ENCODE peak calls at places on chromosomes 13 and 19, in eight cellular contexts. One of them, this sample, is unnamed.

GRCh38 chr13:109769275-109769674 is 17.1 kb downstream of the IRS2 start:
- DNase-seq in NCI-H187: no peak
- DNase-seq in SK-N-SH: no peak
- DNase-seq in glutamatergic neuron: no peak
- DNase-seq in T-helper 2 cell: no peak
- DNase-seq in fibroblast of the conjunctiva: no peak
- DNase-seq in LHCN-M2: no peak
- DNase-seq in cardiac muscle cell: no peak
- DNase-seq in this sample: no peak

GRCh38 chr13:21336609-21337008 is 122.5 kb downstream of the ZDHHC20 start:
- DNase-seq in NCI-H187: no peak
- DNase-seq in SK-N-SH: no peak
- DNase-seq in glutamatergic neuron: no peak
- DNase-seq in T-helper 2 cell: no peak
- DNase-seq in fibroblast of the conjunctiva: no peak
- DNase-seq in LHCN-M2: no peak
- DNase-seq in cardiac muscle cell: no peak
- DNase-seq in this sample: no peak

GRCh38 chr13:40345654-40346372 is 320.6 kb downstream of the FOXO1 start:
- DNase-seq in NCI-H187: no peak
- DNase-seq in SK-N-SH: no peak
- DNase-seq in glutamatergic neuron: no peak
- DNase-seq in T-helper 2 cell: no peak
- DNase-seq in fibroblast of the conjunctiva: no peak
- DNase-seq in LHCN-M2: no peak
- DNase-seq in cardiac muscle cell: no peak
- DNase-seq in this sample: no peak

GRCh38 chr13:41780736-41781708 is 179.9 kb downstream of the VWA8 start:
- DNase-seq in NCI-H187: no peak
- DNase-seq in SK-N-SH: no peak
- DNase-seq in glutamatergic neuron: no peak
- DNase-seq in T-helper 2 cell: no peak
- DNase-seq in fibroblast of the conjunctiva: peak; percentile 47
- DNase-seq in LHCN-M2: peak; percentile 74
- DNase-seq in cardiac muscle cell: peak; percentile 91
- DNase-seq in this sample: no peak

GRCh38 chr19:4374451-4375163 is 25.7 kb downstream of the SH3GL1 start:
- DNase-seq in NCI-H187: no peak
- DNase-seq in SK-N-SH: no peak
- DNase-seq in glutamatergic neuron: no peak
- DNase-seq in T-helper 2 cell: no peak
- DNase-seq in fibroblast of the conjunctiva: peak; percentile 84
- DNase-seq in LHCN-M2: peak; percentile 95
- DNase-seq in cardiac muscle cell: peak; percentile 84
- DNase-seq in this sample: no peak

GRCh38 chr13:80339841-80340642 is 884 bp downstream of the SPRY2 start:
- DNase-seq in NCI-H187: no peak
- DNase-seq in SK-N-SH: peak; percentile 60
- DNase-seq in glutamatergic neuron: peak; percentile 64
- DNase-seq in T-helper 2 cell: no peak
- DNase-seq in fibroblast of the conjunctiva: no peak
- DNase-seq in LHCN-M2: peak; percentile 45
- DNase-seq in cardiac muscle cell: peak; percentile 62
- DNase-seq in this sample: no peak

GRCh38 chr19:48959341-48960239 is 4.9 kb downstream of the BAX start:
- DNase-seq in NCI-H187: no peak
- DNase-seq in SK-N-SH: no peak
- DNase-seq in glutamatergic neuron: no peak
- DNase-seq in T-helper 2 cell: no peak
- DNase-seq in fibroblast of the conjunctiva: no peak
- DNase-seq in LHCN-M2: no peak
- DNase-seq in cardiac muscle cell: no peak
- DNase-seq in this sample: no peak

GRCh38 chr13:113187263-113187669 is 21.2 kb downstream of the PCID2 start:
- DNase-seq in NCI-H187: no peak
- DNase-seq in SK-N-SH: peak; percentile 45
- DNase-seq in glutamatergic neuron: peak; percentile 48
- DNase-seq in T-helper 2 cell: no peak
- DNase-seq in fibroblast of the conjunctiva: peak; percentile 99
- DNase-seq in LHCN-M2: peak; percentile 100
- DNase-seq in cardiac muscle cell: peak; percentile 98
- DNase-seq in this sample: no peak

GRCh38 chr13:31835932-31836331 is 96.6 kb downstream of the RXFP2 start:
- DNase-seq in NCI-H187: no peak
- DNase-seq in SK-N-SH: no peak
- DNase-seq in glutamatergic neuron: no peak
- DNase-seq in T-helper 2 cell: no peak
- DNase-seq in fibroblast of the conjunctiva: no peak
- DNase-seq in LHCN-M2: peak; percentile 88
- DNase-seq in cardiac muscle cell: peak; percentile 29
- DNase-seq in this sample: no peak

GRCh38 chr19:2015611-2015950 is at the start of gene BTBD2:
- DNase-seq in NCI-H187: peak; percentile 14
- DNase-seq in SK-N-SH: peak; percentile 92
- DNase-seq in glutamatergic neuron: peak; percentile 61
- DNase-seq in T-helper 2 cell: no peak
- DNase-seq in fibroblast of the conjunctiva: peak; percentile 71
- DNase-seq in LHCN-M2: peak; percentile 54
- DNase-seq in cardiac muscle cell: peak; percentile 89
- DNase-seq in this sample: peak; percentile 63

GRCh38 chr13:31756346-31756745 is 17.0 kb downstream of the RXFP2 start:
- DNase-seq in NCI-H187: no peak
- DNase-seq in SK-N-SH: no peak
- DNase-seq in glutamatergic neuron: no peak
- DNase-seq in T-helper 2 cell: no peak
- DNase-seq in fibroblast of the conjunctiva: no peak
- DNase-seq in LHCN-M2: peak; percentile 98
- DNase-seq in cardiac muscle cell: peak; percentile 69
- DNase-seq in this sample: no peak

GRCh38 chr13:61766667-61767058 is 351.0 kb upstream of the PCDH20 start:
- DNase-seq in NCI-H187: no peak
- DNase-seq in SK-N-SH: no peak
- DNase-seq in glutamatergic neuron: no peak
- DNase-seq in T-helper 2 cell: no peak
- DNase-seq in fibroblast of the conjunctiva: no peak
- DNase-seq in LHCN-M2: no peak
- DNase-seq in cardiac muscle cell: no peak
- DNase-seq in this sample: no peak

GRCh38 chr13:80611310-80611709 is 270.4 kb upstream of the SPRY2 start:
- DNase-seq in NCI-H187: no peak
- DNase-seq in SK-N-SH: no peak
- DNase-seq in glutamatergic neuron: no peak
- DNase-seq in T-helper 2 cell: no peak
- DNase-seq in fibroblast of the conjunctiva: no peak
- DNase-seq in LHCN-M2: no peak
- DNase-seq in cardiac muscle cell: no peak
- DNase-seq in this sample: no peak

GRCh38 chr13:99656092-99656745 is 154.9 kb downstream of the TM9SF2 start:
- DNase-seq in NCI-H187: peak; percentile 77
- DNase-seq in SK-N-SH: peak; percentile 79
- DNase-seq in glutamatergic neuron: peak; percentile 86
- DNase-seq in T-helper 2 cell: peak; percentile 48
- DNase-seq in fibroblast of the conjunctiva: peak; percentile 69
- DNase-seq in LHCN-M2: peak; percentile 56
- DNase-seq in cardiac muscle cell: peak; percentile 80
- DNase-seq in this sample: peak; percentile 54

GRCh38 chr19:29678484-29679106 is 13.3 kb downstream of the PLEKHF1 start:
- DNase-seq in NCI-H187: no peak
- DNase-seq in SK-N-SH: peak; percentile 58
- DNase-seq in glutamatergic neuron: peak; percentile 56
- DNase-seq in T-helper 2 cell: no peak
- DNase-seq in fibroblast of the conjunctiva: no peak
- DNase-seq in LHCN-M2: no peak
- DNase-seq in cardiac muscle cell: no peak
- DNase-seq in this sample: peak; percentile 81

GRCh38 chr13:40445557-40445990 is 220.9 kb downstream of the FOXO1 start:
- DNase-seq in NCI-H187: peak; percentile 10
- DNase-seq in SK-N-SH: no peak
- DNase-seq in glutamatergic neuron: no peak
- DNase-seq in T-helper 2 cell: no peak
- DNase-seq in fibroblast of the conjunctiva: no peak
- DNase-seq in LHCN-M2: peak; percentile 91
- DNase-seq in cardiac muscle cell: peak; percentile 88
- DNase-seq in this sample: no peak

GRCh38 chr19:29945433-29945832 is 3.4 kb downstream of the URI1 start:
- DNase-seq in NCI-H187: no peak
- DNase-seq in SK-N-SH: no peak
- DNase-seq in glutamatergic neuron: no peak
- DNase-seq in T-helper 2 cell: no peak
- DNase-seq in fibroblast of the conjunctiva: no peak
- DNase-seq in LHCN-M2: no peak
- DNase-seq in cardiac muscle cell: no peak
- DNase-seq in this sample: no peak

GRCh38 chr13:34513526-34513925 is 428.5 kb upstream of the NBEA start:
- DNase-seq in NCI-H187: no peak
- DNase-seq in SK-N-SH: no peak
- DNase-seq in glutamatergic neuron: no peak
- DNase-seq in T-helper 2 cell: no peak
- DNase-seq in fibroblast of the conjunctiva: no peak
- DNase-seq in LHCN-M2: peak; percentile 49
- DNase-seq in cardiac muscle cell: no peak
- DNase-seq in this sample: no peak

GRCh38 chr19:40687525-40688016 is 2.9 kb downstream of the NUMBL start:
- DNase-seq in NCI-H187: no peak
- DNase-seq in SK-N-SH: no peak
- DNase-seq in glutamatergic neuron: no peak
- DNase-seq in T-helper 2 cell: no peak
- DNase-seq in fibroblast of the conjunctiva: peak; percentile 47
- DNase-seq in LHCN-M2: peak; percentile 63
- DNase-seq in cardiac muscle cell: peak; percentile 76
- DNase-seq in this sample: no peak

GRCh38 chr13:98372886-98373285 is 195.8 kb upstream of the RNF113B start:
- DNase-seq in NCI-H187: no peak
- DNase-seq in SK-N-SH: no peak
- DNase-seq in glutamatergic neuron: no peak
- DNase-seq in T-helper 2 cell: no peak
- DNase-seq in fibroblast of the conjunctiva: no peak
- DNase-seq in LHCN-M2: peak; percentile 19
- DNase-seq in cardiac muscle cell: peak; percentile 38
- DNase-seq in this sample: no peak

GRCh38 chr13:112057736-112058518 is 9.0 kb upstream of the SOX1 start:
- DNase-seq in NCI-H187: no peak
- DNase-seq in SK-N-SH: no peak
- DNase-seq in glutamatergic neuron: no peak
- DNase-seq in T-helper 2 cell: no peak
- DNase-seq in fibroblast of the conjunctiva: no peak
- DNase-seq in LHCN-M2: no peak
- DNase-seq in cardiac muscle cell: no peak
- DNase-seq in this sample: no peak

GRCh38 chr13:31044658-31045620 is 112.5 kb downstream of the TEX26 start:
- DNase-seq in NCI-H187: no peak
- DNase-seq in SK-N-SH: no peak
- DNase-seq in glutamatergic neuron: no peak
- DNase-seq in T-helper 2 cell: no peak
- DNase-seq in fibroblast of the conjunctiva: no peak
- DNase-seq in LHCN-M2: no peak
- DNase-seq in cardiac muscle cell: no peak
- DNase-seq in this sample: no peak

GRCh38 chr13:73879346-73880020 is 254.7 kb downstream of the KLF12 start:
- DNase-seq in NCI-H187: no peak
- DNase-seq in SK-N-SH: no peak
- DNase-seq in glutamatergic neuron: no peak
- DNase-seq in T-helper 2 cell: no peak
- DNase-seq in fibroblast of the conjunctiva: no peak
- DNase-seq in LHCN-M2: no peak
- DNase-seq in cardiac muscle cell: peak; percentile 4
- DNase-seq in this sample: no peak

GRCh38 chr19:46776927-46777911 is 11.2 kb downstream of the SLC1A5 start:
- DNase-seq in NCI-H187: no peak
- DNase-seq in SK-N-SH: peak; percentile 69
- DNase-seq in glutamatergic neuron: no peak
- DNase-seq in T-helper 2 cell: no peak
- DNase-seq in fibroblast of the conjunctiva: no peak
- DNase-seq in LHCN-M2: no peak
- DNase-seq in cardiac muscle cell: no peak
- DNase-seq in this sample: no peak

GRCh38 chr19:50512112-50512998 is 1.4 kb downstream of the ASPDH start:
- DNase-seq in NCI-H187: no peak
- DNase-seq in SK-N-SH: no peak
- DNase-seq in glutamatergic neuron: no peak
- DNase-seq in T-helper 2 cell: no peak
- DNase-seq in fibroblast of the conjunctiva: no peak
- DNase-seq in LHCN-M2: no peak
- DNase-seq in cardiac muscle cell: no peak
- DNase-seq in this sample: no peak

GRCh38 chr13:73672492-73672891 is 461.7 kb downstream of the KLF12 start:
- DNase-seq in NCI-H187: peak; percentile 28
- DNase-seq in SK-N-SH: no peak
- DNase-seq in glutamatergic neuron: no peak
- DNase-seq in T-helper 2 cell: no peak
- DNase-seq in fibroblast of the conjunctiva: no peak
- DNase-seq in LHCN-M2: peak; percentile 2
- DNase-seq in cardiac muscle cell: no peak
- DNase-seq in this sample: peak; percentile 37

GRCh38 chr19:15913384-15913783 is 15.5 kb upstream of the CYP4F2 start:
- DNase-seq in NCI-H187: no peak
- DNase-seq in SK-N-SH: no peak
- DNase-seq in glutamatergic neuron: no peak
- DNase-seq in T-helper 2 cell: no peak
- DNase-seq in fibroblast of the conjunctiva: no peak
- DNase-seq in LHCN-M2: no peak
- DNase-seq in cardiac muscle cell: no peak
- DNase-seq in this sample: no peak

GRCh38 chr13:109389892-109390345 is 396.5 kb downstream of the IRS2 start:
- DNase-seq in NCI-H187: no peak
- DNase-seq in SK-N-SH: no peak
- DNase-seq in glutamatergic neuron: no peak
- DNase-seq in T-helper 2 cell: no peak
- DNase-seq in fibroblast of the conjunctiva: no peak
- DNase-seq in LHCN-M2: no peak
- DNase-seq in cardiac muscle cell: peak; percentile 66
- DNase-seq in this sample: no peak

GRCh38 chr13:49791753-49792549 is 531 bp downstream of the KPNA3 start:
- DNase-seq in NCI-H187: peak; percentile 8
- DNase-seq in SK-N-SH: no peak
- DNase-seq in glutamatergic neuron: peak; percentile 72
- DNase-seq in T-helper 2 cell: peak; percentile 32
- DNase-seq in fibroblast of the conjunctiva: peak; percentile 22
- DNase-seq in LHCN-M2: peak; percentile 45
- DNase-seq in cardiac muscle cell: peak; percentile 53
- DNase-seq in this sample: no peak

This sample was measured in LNCaP clone FGC.